ENCODE peak calls at places on chromosomes 7 and 10, in eight cellular contexts. Q is dermis microvascular lymphatic vessel endothelial cell; O is A549; E is NAMALWA; L is stimulated activated CD4-positive, alpha-beta T cell treated with anti-CD3 and anti-CD28 coated beads, Interleukin-2, amount 100 ng/mL, for 48 hours; B is nephron progenitor cell; D is HT1080; M is NCI-H1694 treated with DMSO at 0.1 percent for 48 hours. A is an unnamed sample.

GRCh38 chr10:121130382-121130781 is 279.2 kb downstream of the WDR11 start:
- DNase-seq in Q (no peak), O (no peak), E (no peak), L (no peak), B (no peak), D (no peak), M (no peak), A (no peak)

GRCh38 chr7:92916751-92917369 is 80.5 kb upstream of the CDK6 start:
- DNase-seq in Q (no peak), O (no peak), E (no peak), L (no peak), B (no peak), D (peak), M (no peak), A (peak)

GRCh38 chr10:69902835-69903535 is 101.3 kb downstream of the COL13A1 start:
- DNase-seq in Q (no peak), O (no peak), E (no peak), L (no peak), B (no peak), D (no peak), M (no peak), A (no peak)

GRCh38 chr10:14779053-14779649 is 4.5 kb upstream of the FAM107B start:
- DNase-seq in Q (no peak), O (peak), E (no peak), L (no peak), B (no peak), D (no peak), M (no peak), A (peak)

GRCh38 chr7:1466524-1467271 is 7.4 kb upstream of the MICALL2 start:
- DNase-seq in Q (peak), O (peak), E (no peak), L (no peak), B (peak), D (peak), M (no peak), A (no peak)

GRCh38 chr7:149125189-149125863 is 798 bp downstream of the ZNF425 start:
- DNase-seq in Q (no peak), O (no peak), E (peak), L (peak), B (no peak), D (peak), M (no peak), A (peak)

GRCh38 chr10:72242675-72243074 is 26.6 kb upstream of the ASCC1 start:
- DNase-seq in Q (peak), O (no peak), E (no peak), L (no peak), B (no peak), D (peak), M (no peak), A (peak)

GRCh38 chr7:127252736-127253288 is at the start of gene GRM8:
- DNase-seq in Q (peak), O (peak), E (no peak), L (no peak), B (peak), D (peak), M (peak), A (no peak)

GRCh38 chr7:40793132-40793531 is 658.3 kb downstream of the SUGCT start:
- DNase-seq in Q (no peak), O (no peak), E (no peak), L (no peak), B (no peak), D (peak), M (no peak), A (peak)

GRCh38 chr7:48126037-48126436 is 37.0 kb downstream of the UPP1 start:
- DNase-seq in Q (no peak), O (no peak), E (no peak), L (no peak), B (no peak), D (no peak), M (no peak), A (no peak)

GRCh38 chr7:47264021-47264651 is 317.8 kb downstream of the TNS3 start:
- DNase-seq in Q (no peak), O (no peak), E (no peak), L (no peak), B (no peak), D (no peak), M (no peak), A (no peak)

GRCh38 chr7:111763221-111763791 is 201.0 kb upstream of the IMMP2L start:
- DNase-seq in Q (peak), O (peak), E (peak), L (no peak), B (peak), D (peak), M (peak), A (peak)

GRCh38 chr7:40057292-40057691 is 77.1 kb downstream of the MPLKIP start:
- DNase-seq in Q (peak), O (no peak), E (no peak), L (no peak), B (no peak), D (peak), M (no peak), A (peak)

GRCh38 chr10:34260904-34261303 is 554.2 kb downstream of the PARD3 start:
- DNase-seq in Q (no peak), O (no peak), E (no peak), L (no peak), B (no peak), D (no peak), M (no peak), A (no peak)

GRCh38 chr10:100889546-100889945 is 23.2 kb upstream of the SLF2 start:
- DNase-seq in Q (no peak), O (no peak), E (no peak), L (no peak), B (no peak), D (no peak), M (no peak), A (no peak)

GRCh38 chr7:78924581-78924980 is 528.9 kb downstream of the MAGI2 start:
- DNase-seq in Q (no peak), O (no peak), E (no peak), L (no peak), B (no peak), D (no peak), M (peak), A (peak)

GRCh38 chr7:36742911-36743775 is 18.8 kb upstream of the AOAH start:
- DNase-seq in Q (no peak), O (no peak), E (no peak), L (no peak), B (no peak), D (no peak), M (no peak), A (no peak)

GRCh38 chr7:85974176-85974575 is 669.5 kb upstream of the GRM3 start:
- DNase-seq in Q (no peak), O (no peak), E (no peak), L (no peak), B (no peak), D (no peak), M (no peak), A (no peak)

GRCh38 chr10:105597297-105597696 is 956.2 kb downstream of the SORCS3 start:
- DNase-seq in Q (no peak), O (no peak), E (no peak), L (no peak), B (no peak), D (no peak), M (no peak), A (peak)

GRCh38 chr10:97589479-97589878 is at the start of gene C10orf62:
- DNase-seq in Q (no peak), O (no peak), E (no peak), L (no peak), B (no peak), D (peak), M (no peak), A (no peak)

GRCh38 chr7:55387062-55387965 is 22.2 kb downstream of the LANCL2 start:
- DNase-seq in Q (peak), O (no peak), E (peak), L (no peak), B (no peak), D (no peak), M (peak), A (peak)

GRCh38 chr10:59754951-59755350 is 1.7 kb upstream of the MRLN start:
- DNase-seq in Q (no peak), O (no peak), E (no peak), L (no peak), B (no peak), D (no peak), M (no peak), A (no peak)

GRCh38 chr7:46784746-46785145 is 797.2 kb downstream of the TNS3 start:
- DNase-seq in Q (peak), O (no peak), E (no peak), L (no peak), B (no peak), D (peak), M (no peak), A (peak)

GRCh38 chr10:131769691-131770090 is 131.1 kb upstream of the PPP2R2D start:
- DNase-seq in Q (no peak), O (no peak), E (no peak), L (no peak), B (no peak), D (no peak), M (no peak), A (no peak)

GRCh38 chr10:63496561-63496960 is 24.6 kb upstream of the REEP3 start:
- DNase-seq in Q (no peak), O (no peak), E (no peak), L (no peak), B (no peak), D (no peak), M (no peak), A (no peak)

GRCh38 chr10:14820010-14820774 is 17.6 kb downstream of the CDNF start:
- DNase-seq in Q (peak), O (peak), E (no peak), L (no peak), B (no peak), D (peak), M (no peak), A (peak)

GRCh38 chr7:117248810-117249209 is 74.0 kb downstream of the WNT2 start:
- DNase-seq in Q (no peak), O (no peak), E (no peak), L (no peak), B (no peak), D (no peak), M (no peak), A (no peak)

GRCh38 chr10:19985745-19986144 is 169.5 kb downstream of the PLXDC2 start:
- DNase-seq in Q (no peak), O (no peak), E (no peak), L (no peak), B (no peak), D (no peak), M (no peak), A (no peak)

GRCh38 chr7:121798896-121799295 is 74.1 kb upstream of the PTPRZ1 start:
- DNase-seq in Q (no peak), O (no peak), E (no peak), L (no peak), B (no peak), D (no peak), M (no peak), A (peak)

GRCh38 chr10:13271552-13272163 is 28.2 kb downstream of the PHYH start:
- DNase-seq in Q (peak), O (peak), E (peak), L (peak), B (peak), D (peak), M (peak), A (peak)

GRCh38 chr10:91201213-91201996 is 19.1 kb upstream of the PCGF5 start:
- DNase-seq in Q (no peak), O (no peak), E (peak), L (no peak), B (no peak), D (no peak), M (no peak), A (no peak)

GRCh38 chr7:45589915-45590678 is 15.9 kb downstream of the ADCY1 start:
- DNase-seq in Q (no peak), O (no peak), E (no peak), L (no peak), B (no peak), D (no peak), M (no peak), A (no peak)

GRCh38 chr10:58048936-58049335 is 218.8 kb downstream of the IPMK start:
- DNase-seq in Q (no peak), O (no peak), E (no peak), L (no peak), B (no peak), D (no peak), M (no peak), A (no peak)

GRCh38 chr7:72152171-72153131 is 259.7 kb downstream of the CALN1 start:
- DNase-seq in Q (no peak), O (no peak), E (no peak), L (no peak), B (no peak), D (no peak), M (no peak), A (no peak)

GRCh38 chr7:40704172-40704571 is 569.4 kb downstream of the SUGCT start:
- DNase-seq in Q (peak), O (no peak), E (peak), L (no peak), B (no peak), D (no peak), M (no peak), A (no peak)

GRCh38 chr7:81190997-81191747 is 272.3 kb upstream of the SEMA3C start:
- DNase-seq in Q (no peak), O (peak), E (no peak), L (no peak), B (no peak), D (peak), M (no peak), A (peak)